ENCODE peak calls at places on chromosomes 6 and 20, in eight cellular contexts. One of them, this sample, is unnamed.

GRCh38 chr6:145903356-145904102 is 60.6 kb downstream of the SHPRH start:
- DNase-seq in SJSA1: no peak
- DNase-seq in H9: no peak
- DNase-seq in NAMALWA: no peak
- DNase-seq in activated naive CD8-positive, alpha-beta T cell treated with anti-CD3 and anti-CD28 coated beads, Interleukin-2, amount 50 U/mL, for 24 hours: no peak
- DNase-seq in non-pigmented ciliary epithelial cell: no peak
- DNase-seq in naive B cell: no peak
- DNase-seq in fibroblast of pulmonary artery: peak
- DNase-seq in this sample: no peak

GRCh38 chr6:101462576-101462975 is 69.1 kb downstream of the GRIK2 start:
- DNase-seq in non-pigmented ciliary epithelial cell: no peak
- DNase-seq in activated naive CD8-positive, alpha-beta T cell treated with anti-CD3 and anti-CD28 coated beads, Interleukin-2, amount 50 U/mL, for 24 hours: no peak
- DNase-seq in NAMALWA: no peak
- DNase-seq in naive B cell: no peak
- DNase-seq in SJSA1: no peak
- DNase-seq in H9: no peak
- DNase-seq in fibroblast of pulmonary artery: no peak
- DNase-seq in this sample: no peak

GRCh38 chr6:113495521-113495920 is 361.6 kb upstream of the MARCKS start:
- DNase-seq in non-pigmented ciliary epithelial cell: peak
- DNase-seq in activated naive CD8-positive, alpha-beta T cell treated with anti-CD3 and anti-CD28 coated beads, Interleukin-2, amount 50 U/mL, for 24 hours: no peak
- DNase-seq in H9: no peak
- DNase-seq in SJSA1: no peak
- DNase-seq in naive B cell: no peak
- DNase-seq in fibroblast of pulmonary artery: peak
- DNase-seq in NAMALWA: no peak
- DNase-seq in this sample: peak

GRCh38 chr6:127956260-127956888 is 55.5 kb upstream of the THEMIS start:
- DNase-seq in non-pigmented ciliary epithelial cell: no peak
- DNase-seq in fibroblast of pulmonary artery: peak
- DNase-seq in activated naive CD8-positive, alpha-beta T cell treated with anti-CD3 and anti-CD28 coated beads, Interleukin-2, amount 50 U/mL, for 24 hours: no peak
- DNase-seq in naive B cell: no peak
- DNase-seq in NAMALWA: no peak
- DNase-seq in SJSA1: no peak
- DNase-seq in H9: no peak
- DNase-seq in this sample: peak

GRCh38 chr20:49699200-49699992 is 14.3 kb downstream of the B4GALT5 start:
- DNase-seq in SJSA1: no peak
- DNase-seq in H9: no peak
- DNase-seq in NAMALWA: no peak
- DNase-seq in activated naive CD8-positive, alpha-beta T cell treated with anti-CD3 and anti-CD28 coated beads, Interleukin-2, amount 50 U/mL, for 24 hours: no peak
- DNase-seq in fibroblast of pulmonary artery: peak
- DNase-seq in non-pigmented ciliary epithelial cell: peak
- DNase-seq in naive B cell: no peak
- DNase-seq in this sample: peak

GRCh38 chr6:135251416-135251815 is 70.3 kb downstream of the MYB start:
- DNase-seq in fibroblast of pulmonary artery: no peak
- DNase-seq in activated naive CD8-positive, alpha-beta T cell treated with anti-CD3 and anti-CD28 coated beads, Interleukin-2, amount 50 U/mL, for 24 hours: no peak
- DNase-seq in naive B cell: no peak
- DNase-seq in non-pigmented ciliary epithelial cell: no peak
- DNase-seq in NAMALWA: no peak
- DNase-seq in H9: no peak
- DNase-seq in SJSA1: no peak
- DNase-seq in this sample: no peak

GRCh38 chr6:129507059-129507807 is 202.7 kb downstream of the ARHGAP18 start:
- DNase-seq in activated naive CD8-positive, alpha-beta T cell treated with anti-CD3 and anti-CD28 coated beads, Interleukin-2, amount 50 U/mL, for 24 hours: no peak
- DNase-seq in fibroblast of pulmonary artery: no peak
- DNase-seq in SJSA1: no peak
- DNase-seq in naive B cell: no peak
- DNase-seq in H9: no peak
- DNase-seq in non-pigmented ciliary epithelial cell: no peak
- DNase-seq in NAMALWA: no peak
- DNase-seq in this sample: peak

GRCh38 chr6:2877057-2877882 is 25.8 kb downstream of the SERPINB9 start:
- DNase-seq in fibroblast of pulmonary artery: peak
- DNase-seq in naive B cell: no peak
- DNase-seq in NAMALWA: no peak
- DNase-seq in non-pigmented ciliary epithelial cell: no peak
- DNase-seq in activated naive CD8-positive, alpha-beta T cell treated with anti-CD3 and anti-CD28 coated beads, Interleukin-2, amount 50 U/mL, for 24 hours: no peak
- DNase-seq in H9: no peak
- DNase-seq in SJSA1: no peak
- DNase-seq in this sample: peak

GRCh38 chr20:40966103-40966502 is 62.5 kb upstream of the TOP1 start:
- DNase-seq in naive B cell: peak
- DNase-seq in H9: peak
- DNase-seq in non-pigmented ciliary epithelial cell: no peak
- DNase-seq in fibroblast of pulmonary artery: no peak
- DNase-seq in SJSA1: no peak
- DNase-seq in activated naive CD8-positive, alpha-beta T cell treated with anti-CD3 and anti-CD28 coated beads, Interleukin-2, amount 50 U/mL, for 24 hours: no peak
- DNase-seq in NAMALWA: peak
- DNase-seq in this sample: no peak

GRCh38 chr6:18363746-18364145 is 23.4 kb upstream of the RNF144B start:
- DNase-seq in naive B cell: no peak
- DNase-seq in non-pigmented ciliary epithelial cell: no peak
- DNase-seq in SJSA1: no peak
- DNase-seq in activated naive CD8-positive, alpha-beta T cell treated with anti-CD3 and anti-CD28 coated beads, Interleukin-2, amount 50 U/mL, for 24 hours: no peak
- DNase-seq in H9: no peak
- DNase-seq in fibroblast of pulmonary artery: peak
- DNase-seq in NAMALWA: no peak
- DNase-seq in this sample: no peak

GRCh38 chr20:61424628-61425420 is 172.8 kb downstream of the CDH4 start:
- DNase-seq in NAMALWA: no peak
- DNase-seq in non-pigmented ciliary epithelial cell: no peak
- DNase-seq in SJSA1: no peak
- DNase-seq in activated naive CD8-positive, alpha-beta T cell treated with anti-CD3 and anti-CD28 coated beads, Interleukin-2, amount 50 U/mL, for 24 hours: no peak
- DNase-seq in H9: no peak
- DNase-seq in naive B cell: no peak
- DNase-seq in fibroblast of pulmonary artery: no peak
- DNase-seq in this sample: no peak

GRCh38 chr6:119821380-119821779 is 471.8 kb upstream of the MAN1A1 start:
- DNase-seq in NAMALWA: no peak
- DNase-seq in naive B cell: no peak
- DNase-seq in SJSA1: no peak
- DNase-seq in non-pigmented ciliary epithelial cell: no peak
- DNase-seq in activated naive CD8-positive, alpha-beta T cell treated with anti-CD3 and anti-CD28 coated beads, Interleukin-2, amount 50 U/mL, for 24 hours: no peak
- DNase-seq in H9: no peak
- DNase-seq in fibroblast of pulmonary artery: no peak
- DNase-seq in this sample: no peak

GRCh38 chr6:97081010-97081573 is 156.6 kb downstream of the KLHL32 start:
- DNase-seq in non-pigmented ciliary epithelial cell: no peak
- DNase-seq in NAMALWA: no peak
- DNase-seq in H9: no peak
- DNase-seq in activated naive CD8-positive, alpha-beta T cell treated with anti-CD3 and anti-CD28 coated beads, Interleukin-2, amount 50 U/mL, for 24 hours: no peak
- DNase-seq in naive B cell: no peak
- DNase-seq in SJSA1: no peak
- DNase-seq in fibroblast of pulmonary artery: no peak
- DNase-seq in this sample: no peak

GRCh38 chr6:145815351-145815772 is 767 bp upstream of the FBXO30 start:
- DNase-seq in H9: peak
- DNase-seq in NAMALWA: no peak
- DNase-seq in non-pigmented ciliary epithelial cell: no peak
- DNase-seq in activated naive CD8-positive, alpha-beta T cell treated with anti-CD3 and anti-CD28 coated beads, Interleukin-2, amount 50 U/mL, for 24 hours: no peak
- DNase-seq in SJSA1: peak
- DNase-seq in naive B cell: no peak
- DNase-seq in fibroblast of pulmonary artery: no peak
- DNase-seq in this sample: no peak

GRCh38 chr20:4967752-4968477 is 33.4 kb downstream of the SLC23A2 start:
- DNase-seq in H9: no peak
- DNase-seq in activated naive CD8-positive, alpha-beta T cell treated with anti-CD3 and anti-CD28 coated beads, Interleukin-2, amount 50 U/mL, for 24 hours: no peak
- DNase-seq in fibroblast of pulmonary artery: no peak
- DNase-seq in non-pigmented ciliary epithelial cell: no peak
- DNase-seq in SJSA1: no peak
- DNase-seq in NAMALWA: no peak
- DNase-seq in naive B cell: no peak
- DNase-seq in this sample: no peak

GRCh38 chr20:2751868-2752630 is 48.4 kb downstream of the CPXM1 start:
- DNase-seq in naive B cell: peak
- DNase-seq in fibroblast of pulmonary artery: peak
- DNase-seq in H9: no peak
- DNase-seq in non-pigmented ciliary epithelial cell: no peak
- DNase-seq in SJSA1: no peak
- DNase-seq in NAMALWA: no peak
- DNase-seq in activated naive CD8-positive, alpha-beta T cell treated with anti-CD3 and anti-CD28 coated beads, Interleukin-2, amount 50 U/mL, for 24 hours: peak
- DNase-seq in this sample: no peak